ENCODE peak calls at places on chromosome 21, in eight cellular contexts. D, V, K, R, O, B, A and G are unnamed samples.

GRCh38 chr21:39014751-39015150 is 168.5 kb downstream of the PSMG1 start:
- DNase-seq in D (no peak), V (no peak), K (no peak), R (no peak), O (no peak), B (peak; percentile 98), A (no peak), G (no peak)

GRCh38 chr21:35226960-35227741 is 178.0 kb upstream of the RUNX1 start:
- DNase-seq in D (no peak), V (no peak), K (peak; percentile 64), R (peak; percentile 25), O (no peak), B (no peak), A (peak; percentile 8), G (no peak)

GRCh38 chr21:36839123-36839522 is 127.3 kb downstream of the HLCS start:
- DNase-seq in D (peak; percentile 40), V (no peak), K (no peak), R (no peak), O (no peak), B (peak; percentile 48), A (no peak), G (no peak)

GRCh38 chr21:45576838-45577737 is 34.8 kb upstream of the SLC19A1 start:
- DNase-seq in D (no peak), V (peak; percentile 17), K (no peak), R (no peak), O (no peak), B (no peak), A (no peak), G (peak; percentile 45)

GRCh38 chr21:41374867-41375533 is 13.2 kb downstream of the MX2 start:
- DNase-seq in D (no peak), V (no peak), K (no peak), R (no peak), O (no peak), B (no peak), A (no peak), G (peak; percentile 41)

GRCh38 chr21:34129039-34129891 is 55.9 kb downstream of the MRPS6 start:
- DNase-seq in D (no peak), V (peak; percentile 58), K (peak; percentile 67), R (peak; percentile 52), O (peak; percentile 27), B (peak; percentile 87), A (no peak), G (peak; percentile 80)

GRCh38 chr21:38167345-38167744 is 89.4 kb upstream of the KCNJ15 start:
- DNase-seq in D (no peak), V (no peak), K (no peak), R (no peak), O (no peak), B (no peak), A (no peak), G (no peak)

GRCh38 chr21:25518491-25518911 is 88.8 kb downstream of the MRPL39 start:
- DNase-seq in D (no peak), V (peak; percentile 39), K (no peak), R (no peak), O (no peak), B (no peak), A (no peak), G (peak; percentile 80)

GRCh38 chr21:41673596-41674335 is 93.1 kb downstream of the RIPK4 start:
- DNase-seq in D (no peak), V (no peak), K (no peak), R (no peak), O (no peak), B (no peak), A (no peak), G (no peak)

GRCh38 chr21:27045281-27045985 is 78.5 kb upstream of the ADAMTS5 start:
- DNase-seq in D (no peak), V (no peak), K (no peak), R (no peak), O (no peak), B (no peak), A (no peak), G (no peak)